ENCODE peak calls at places on chromosome 3, in five cellular contexts. One of them, this sample, is unnamed.
A peak's percentile ranks its signal among the peaks of the same experiment; 100 is the strongest.

GRCh38 chr3:146250449-146251382 is at the start of gene PLSCR4:
- DNase-seq in CD8-positive, alpha-beta memory T cell: no peak
- DNase-seq in breast epithelium: peak; percentile 57
- DNase-seq in uterus: peak; percentile 80
- DNase-seq in DND-41: no peak
- DNase-seq in this sample: no peak

GRCh38 chr3:184690236-184690883 is 21.5 kb downstream of the MAGEF1 start:
- DNase-seq in breast epithelium: no peak
- DNase-seq in DND-41: no peak
- DNase-seq in CD8-positive, alpha-beta memory T cell: no peak
- DNase-seq in uterus: no peak
- DNase-seq in this sample: no peak

GRCh38 chr3:82000773-82001172 is 239.3 kb upstream of the GBE1 start:
- DNase-seq in DND-41: no peak
- DNase-seq in CD8-positive, alpha-beta memory T cell: no peak
- DNase-seq in breast epithelium: no peak
- DNase-seq in uterus: no peak
- DNase-seq in this sample: no peak

GRCh38 chr3:147397155-147397888 is 9.0 kb downstream of the ZIC4 start:
- DNase-seq in uterus: no peak
- DNase-seq in CD8-positive, alpha-beta memory T cell: no peak
- DNase-seq in breast epithelium: no peak
- DNase-seq in DND-41: no peak
- DNase-seq in this sample: no peak

GRCh38 chr3:4633078-4634004 is 140.2 kb downstream of the ITPR1 start:
- DNase-seq in DND-41: peak; percentile 10
- DNase-seq in uterus: no peak
- DNase-seq in breast epithelium: no peak
- DNase-seq in CD8-positive, alpha-beta memory T cell: no peak
- DNase-seq in this sample: peak; percentile 63

GRCh38 chr3:16448691-16449090 is 64.8 kb downstream of the RFTN1 start:
- DNase-seq in uterus: peak; percentile 80
- DNase-seq in breast epithelium: no peak
- DNase-seq in CD8-positive, alpha-beta memory T cell: no peak
- DNase-seq in DND-41: no peak
- DNase-seq in this sample: no peak

GRCh38 chr3:124859025-124859424 is 28.1 kb downstream of the ITGB5 start:
- DNase-seq in breast epithelium: no peak
- DNase-seq in DND-41: no peak
- DNase-seq in CD8-positive, alpha-beta memory T cell: no peak
- DNase-seq in uterus: peak; percentile 48
- DNase-seq in this sample: no peak

GRCh38 chr3:183524476-183524875 is 31.0 kb downstream of the KLHL6 start:
- DNase-seq in breast epithelium: no peak
- DNase-seq in uterus: no peak
- DNase-seq in DND-41: no peak
- DNase-seq in CD8-positive, alpha-beta memory T cell: no peak
- DNase-seq in this sample: no peak

GRCh38 chr3:38645076-38645475 is 4.4 kb downstream of the SCN5A start:
- DNase-seq in DND-41: no peak
- DNase-seq in CD8-positive, alpha-beta memory T cell: no peak
- DNase-seq in breast epithelium: no peak
- DNase-seq in uterus: no peak
- DNase-seq in this sample: no peak

GRCh38 chr3:192130534-192131132 is 596.7 kb downstream of the FGF12 start:
- DNase-seq in CD8-positive, alpha-beta memory T cell: no peak
- DNase-seq in DND-41: peak; percentile 26
- DNase-seq in breast epithelium: peak; percentile 54
- DNase-seq in uterus: peak; percentile 13
- DNase-seq in this sample: no peak

GRCh38 chr3:118628704-118629341 is 405.8 kb downstream of the IGSF11 start:
- DNase-seq in breast epithelium: no peak
- DNase-seq in uterus: no peak
- DNase-seq in DND-41: peak; percentile 67
- DNase-seq in CD8-positive, alpha-beta memory T cell: no peak
- DNase-seq in this sample: no peak

GRCh38 chr3:54889731-54890130 is 38.1 kb downstream of the LRTM1 start:
- DNase-seq in breast epithelium: no peak
- DNase-seq in uterus: no peak
- DNase-seq in CD8-positive, alpha-beta memory T cell: no peak
- DNase-seq in DND-41: no peak
- DNase-seq in this sample: no peak

GRCh38 chr3:55631766-55632331 is 144.7 kb upstream of the WNT5A start:
- DNase-seq in DND-41: no peak
- DNase-seq in breast epithelium: no peak
- DNase-seq in uterus: no peak
- DNase-seq in CD8-positive, alpha-beta memory T cell: no peak
- DNase-seq in this sample: no peak

GRCh38 chr3:15794842-15795562 is 2.8 kb downstream of the ANKRD28 start:
- DNase-seq in uterus: no peak
- DNase-seq in breast epithelium: no peak
- DNase-seq in DND-41: no peak
- DNase-seq in CD8-positive, alpha-beta memory T cell: no peak
- DNase-seq in this sample: no peak

GRCh38 chr3:53254190-53254809 is 1.5 kb downstream of the TKT start:
- DNase-seq in CD8-positive, alpha-beta memory T cell: no peak
- DNase-seq in uterus: no peak
- DNase-seq in DND-41: peak; percentile 13
- DNase-seq in breast epithelium: no peak
- DNase-seq in this sample: peak; percentile 18

GRCh38 chr3:183490653-183491052 is 62.2 kb upstream of the MCF2L2 start:
- DNase-seq in breast epithelium: no peak
- DNase-seq in CD8-positive, alpha-beta memory T cell: no peak
- DNase-seq in uterus: no peak
- DNase-seq in DND-41: peak; percentile 49
- DNase-seq in this sample: no peak

GRCh38 chr3:57078366-57079220 is 18.1 kb downstream of the SPATA12 start:
- DNase-seq in uterus: peak; percentile 58
- DNase-seq in DND-41: peak; percentile 48
- DNase-seq in CD8-positive, alpha-beta memory T cell: no peak
- DNase-seq in breast epithelium: peak; percentile 66
- DNase-seq in this sample: peak; percentile 27

GRCh38 chr3:47315069-47315647 is 32.4 kb downstream of the KLHL18 start:
- DNase-seq in CD8-positive, alpha-beta memory T cell: no peak
- DNase-seq in breast epithelium: no peak
- DNase-seq in DND-41: no peak
- DNase-seq in uterus: no peak
- DNase-seq in this sample: no peak

GRCh38 chr3:149501524-149501923 is 27.0 kb downstream of the TM4SF4 start:
- DNase-seq in DND-41: no peak
- DNase-seq in breast epithelium: no peak
- DNase-seq in uterus: no peak
- DNase-seq in CD8-positive, alpha-beta memory T cell: no peak
- DNase-seq in this sample: no peak

GRCh38 chr3:114527036-114527644 is 233.3 kb downstream of the TIGIT start:
- DNase-seq in breast epithelium: no peak
- DNase-seq in CD8-positive, alpha-beta memory T cell: no peak
- DNase-seq in DND-41: no peak
- DNase-seq in uterus: no peak
- DNase-seq in this sample: peak; percentile 4

GRCh38 chr3:169575381-169575780 is 88.1 kb downstream of the MECOM start:
- DNase-seq in breast epithelium: no peak
- DNase-seq in DND-41: no peak
- DNase-seq in uterus: no peak
- DNase-seq in CD8-positive, alpha-beta memory T cell: no peak
- DNase-seq in this sample: no peak

GRCh38 chr3:170081079-170081741 is 43.4 kb downstream of the GPR160 start:
- DNase-seq in uterus: no peak
- DNase-seq in CD8-positive, alpha-beta memory T cell: no peak
- DNase-seq in DND-41: no peak
- DNase-seq in breast epithelium: no peak
- DNase-seq in this sample: no peak

GRCh38 chr3:132006605-132007204 is 28.1 kb downstream of the CPNE4 start:
- DNase-seq in breast epithelium: no peak
- DNase-seq in uterus: no peak
- DNase-seq in DND-41: peak; percentile 17
- DNase-seq in CD8-positive, alpha-beta memory T cell: no peak
- DNase-seq in this sample: no peak

GRCh38 chr3:13014755-13015285 is 58.4 kb downstream of the IQSEC1 start:
- DNase-seq in uterus: no peak
- DNase-seq in DND-41: no peak
- DNase-seq in breast epithelium: peak; percentile 9
- DNase-seq in CD8-positive, alpha-beta memory T cell: no peak
- DNase-seq in this sample: no peak

GRCh38 chr3:142664819-142665218 is 59.0 kb upstream of the TRPC1 start:
- DNase-seq in CD8-positive, alpha-beta memory T cell: no peak
- DNase-seq in DND-41: no peak
- DNase-seq in breast epithelium: no peak
- DNase-seq in uterus: no peak
- DNase-seq in this sample: no peak

GRCh38 chr3:142664311-142664710 is 59.5 kb upstream of the TRPC1 start:
- DNase-seq in breast epithelium: no peak
- DNase-seq in uterus: no peak
- DNase-seq in DND-41: no peak
- DNase-seq in CD8-positive, alpha-beta memory T cell: no peak
- DNase-seq in this sample: no peak

GRCh38 chr3:142660904-142661303 is 62.9 kb upstream of the TRPC1 start:
- DNase-seq in DND-41: no peak
- DNase-seq in breast epithelium: no peak
- DNase-seq in CD8-positive, alpha-beta memory T cell: no peak
- DNase-seq in uterus: no peak
- DNase-seq in this sample: no peak

GRCh38 chr3:142660379-142660778 is 63.5 kb upstream of the TRPC1 start:
- DNase-seq in breast epithelium: no peak
- DNase-seq in CD8-positive, alpha-beta memory T cell: no peak
- DNase-seq in uterus: no peak
- DNase-seq in DND-41: no peak
- DNase-seq in this sample: no peak

DNA sequence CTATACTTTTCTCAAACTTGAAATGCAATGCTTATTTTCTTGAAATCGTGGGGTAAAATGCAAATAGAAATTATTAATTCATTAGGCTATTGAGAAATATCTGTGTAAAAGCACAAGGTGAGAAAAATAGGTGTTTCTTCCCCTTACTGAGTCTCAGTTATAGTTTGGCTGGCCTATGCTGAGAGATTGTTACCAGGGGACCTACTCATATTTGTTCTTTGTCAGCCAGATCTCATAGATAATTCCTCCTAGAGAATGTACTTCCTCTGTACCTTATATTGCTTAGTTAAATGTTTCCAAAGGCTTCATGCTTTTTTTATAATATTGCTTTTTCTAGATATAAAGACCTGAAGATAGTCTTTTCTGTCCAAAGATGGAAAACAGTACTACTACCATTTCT is 60.0 kb upstream of the TRPC1 start:
- DNase-seq in CD8-positive, alpha-beta memory T cell: no peak
- DNase-seq in DND-41: no peak
- DNase-seq in uterus: no peak
- DNase-seq in breast epithelium: no peak
- DNase-seq in this sample: no peak
- H3K4me3 ChIP-seq in CD8-positive, alpha-beta memory T cell: no peak overlapping the region
- H3K4me3 ChIP-seq in DND-41: no peak overlapping the region
- H3K4me3 ChIP-seq in uterus: no peak overlapping the region
- H3K4me3 ChIP-seq in breast epithelium: no peak overlapping the region
- H3K4me3 ChIP-seq in this sample: no peak overlapping the region

DNA sequence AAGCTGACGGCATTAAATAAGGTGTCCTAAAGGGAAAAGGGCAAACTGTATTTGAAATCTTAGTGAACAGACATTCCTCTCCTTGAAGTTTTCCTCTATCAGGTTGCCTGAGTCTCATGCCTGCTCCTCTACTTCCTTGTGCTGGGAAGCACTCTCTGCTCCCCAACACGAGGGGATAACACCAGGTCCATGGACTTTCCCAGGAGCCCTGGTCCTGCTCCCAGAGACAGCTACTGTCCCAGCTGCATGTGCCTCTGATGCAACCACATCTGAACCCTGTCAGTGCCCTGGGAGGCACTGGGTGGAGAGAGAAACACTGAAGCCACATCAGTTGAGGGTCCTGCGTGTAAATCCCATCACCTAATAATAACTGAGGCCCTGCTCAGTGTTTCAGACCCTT is 7.4 kb downstream of the TLR9 start:
- DNase-seq in breast epithelium: no peak
- DNase-seq in DND-41: no peak
- DNase-seq in uterus: no peak
- DNase-seq in CD8-positive, alpha-beta memory T cell: no peak
- DNase-seq in this sample: no peak
- H3K27ac ChIP-seq in breast epithelium: peak overlapping the region; percentile 95
- H3K27ac ChIP-seq in DND-41: peak overlapping the region; percentile 6
- H3K27ac ChIP-seq in uterus: peak overlapping the region; percentile 39
- H3K27ac ChIP-seq in CD8-positive, alpha-beta memory T cell: peak overlapping the region; percentile 12
- H3K27ac ChIP-seq in this sample: peak overlapping the region; percentile 66

GRCh38 chr3:72445827-72446405 is 402.3 kb downstream of the SHQ1 start:
- DNase-seq in DND-41: no peak
- DNase-seq in breast epithelium: no peak
- DNase-seq in uterus: no peak
- DNase-seq in CD8-positive, alpha-beta memory T cell: no peak
- DNase-seq in this sample: peak; percentile 34

GRCh38 chr3:72444642-72445223 is 403.5 kb downstream of the SHQ1 start:
- DNase-seq in DND-41: no peak
- DNase-seq in breast epithelium: no peak
- DNase-seq in CD8-positive, alpha-beta memory T cell: no peak
- DNase-seq in uterus: no peak
- DNase-seq in this sample: no peak

GRCh38 chr3:72440491-72440890 is 407.8 kb downstream of the SHQ1 start:
- DNase-seq in CD8-positive, alpha-beta memory T cell: no peak
- DNase-seq in breast epithelium: no peak
- DNase-seq in DND-41: no peak
- DNase-seq in uterus: no peak
- DNase-seq in this sample: no peak

GRCh38 chr3:72441284-72441994 is 406.8 kb downstream of the SHQ1 start:
- DNase-seq in CD8-positive, alpha-beta memory T cell: no peak
- DNase-seq in uterus: no peak
- DNase-seq in breast epithelium: no peak
- DNase-seq in DND-41: no peak
- DNase-seq in this sample: no peak

DNA sequence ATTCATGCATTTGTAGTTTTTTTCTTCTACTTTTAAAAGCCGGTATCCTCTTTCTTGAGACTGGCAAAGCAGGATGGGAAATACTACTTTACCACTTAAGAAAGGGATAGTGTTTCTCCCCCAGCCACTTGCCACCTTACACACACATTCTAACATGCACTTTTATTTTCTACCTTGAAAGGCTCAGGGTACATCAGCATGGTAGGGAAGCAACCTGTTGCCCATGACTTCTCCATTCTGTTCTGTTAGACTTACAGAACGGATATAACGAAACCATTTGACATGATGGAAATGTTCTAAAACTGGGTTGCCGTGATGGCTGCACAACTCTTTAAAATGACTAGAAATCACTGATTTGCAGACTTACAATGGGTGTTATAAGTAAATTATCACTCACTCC is 405.5 kb downstream of the SHQ1 start:
- DNase-seq in uterus: no peak
- DNase-seq in breast epithelium: no peak
- DNase-seq in CD8-positive, alpha-beta memory T cell: no peak
- DNase-seq in DND-41: no peak
- DNase-seq in this sample: no peak
- H3K4me1 ChIP-seq in uterus: peaks cover 13% of the 10 kb centered on the region
- H3K4me1 ChIP-seq in breast epithelium: no peaks in the 10 kb centered on the region
- H3K4me1 ChIP-seq in CD8-positive, alpha-beta memory T cell: peaks cover 83% of the 10 kb centered on the region
- H3K4me1 ChIP-seq in DND-41: peaks cover 43% of the 10 kb centered on the region
- H3K4me1 ChIP-seq in this sample: peaks cover 41% of the 10 kb centered on the region

DNA sequence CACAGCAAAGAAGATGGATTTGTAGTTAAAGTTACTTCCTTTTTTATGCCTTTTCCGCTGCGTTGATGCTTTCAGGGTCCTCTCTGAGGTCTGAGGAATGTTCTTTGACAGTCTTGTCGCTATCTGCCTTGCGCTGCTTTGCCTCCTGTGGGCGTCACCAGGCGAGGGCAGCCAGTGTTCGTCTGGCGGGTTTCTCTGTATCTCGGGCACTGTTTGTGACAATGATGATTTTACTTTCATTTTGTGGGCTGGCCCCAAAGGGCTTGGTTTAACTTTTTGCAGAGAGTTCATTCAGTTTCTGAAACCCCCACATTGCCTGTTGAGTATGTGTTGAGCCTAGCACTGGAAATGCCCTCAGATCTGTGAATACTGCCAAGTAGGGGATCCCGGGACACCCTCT is 24.6 kb upstream of the SACM1L start:
- DNase-seq in breast epithelium: no peak
- DNase-seq in CD8-positive, alpha-beta memory T cell: peak; percentile 64
- DNase-seq in uterus: no peak
- DNase-seq in DND-41: peak; percentile 82
- DNase-seq in this sample: peak; percentile 80
- H3K4me3 ChIP-seq in breast epithelium: peak overlapping the region; percentile 49
- H3K4me3 ChIP-seq in CD8-positive, alpha-beta memory T cell: peak overlapping the region; percentile 64
- H3K4me3 ChIP-seq in uterus: no peak overlapping the region
- H3K4me3 ChIP-seq in DND-41: peak overlapping the region; percentile 51
- H3K4me3 ChIP-seq in this sample: peak overlapping the region; percentile 95